ENCODE peak calls at places on chromosomes 4 and X, in four cellular contexts. N, X, Q and V are unnamed samples.

GRCh38 chrX:107715331-107716044 is 60.1 kb downstream of the TSC22D3 start:
- DNase-seq in N (no peak), X (no peak), Q (no peak), V (no peak)

GRCh38 chr4:144621681-144622080 is 24.3 kb upstream of the HHIP start:
- DNase-seq in N (no peak), X (no peak), Q (no peak), V (no peak)

GRCh38 chr4:156598138-156598681 is 373.4 kb downstream of the PDGFC start:
- DNase-seq in N (no peak), X (no peak), Q (no peak), V (no peak)

GRCh38 chrX:129997081-129997480 is 14.6 kb downstream of the BCORL1 start:
- DNase-seq in N (no peak), X (no peak), Q (no peak), V (no peak)

GRCh38 chr4:186848437-186848836 is 124.8 kb upstream of the FAT1 start:
- DNase-seq in N (no peak), X (no peak), Q (no peak), V (no peak)

GRCh38 chrX:48509245-48509590 is 426 bp downstream of the PORCN start:
- DNase-seq in N (no peak), X (no peak), Q (no peak), V (no peak)

GRCh38 chrX:72123471-72124185 is 8.1 kb downstream of the RTL5 start:
- DNase-seq in N (no peak), X (peak), Q (no peak), V (peak)

GRCh38 chr4:77156912-77157858 is at the start of gene CCNG2:
- DNase-seq in N (peak), X (peak), Q (peak), V (peak)

GRCh38 chr4:136009258-136009832 is 1522.9 kb downstream of the PCDH18 start:
- DNase-seq in N (no peak), X (no peak), Q (no peak), V (no peak)

GRCh38 chr4:41839945-41840854 is 91.7 kb upstream of the PHOX2B start:
- DNase-seq in N (no peak), X (no peak), Q (no peak), V (no peak)

GRCh38 chrX:41655631-41656030 is 33.1 kb upstream of the GPR34 start:
- DNase-seq in N (no peak), X (no peak), Q (no peak), V (no peak)

GRCh38 chr4:142660728-142661127 is 185.4 kb downstream of the INPP4B start:
- DNase-seq in N (no peak), X (peak), Q (no peak), V (no peak)

GRCh38 chr4:109559983-109560686 is at the start of gene MCUB:
- DNase-seq in N (peak), X (peak), Q (peak), V (peak)

GRCh38 chr4:114052227-114052626 is 72.8 kb upstream of the ARSJ start:
- DNase-seq in N (no peak), X (no peak), Q (no peak), V (no peak)

GRCh38 chr4:185165605-185166063 is 22.6 kb downstream of the SLC25A4 start:
- DNase-seq in N (no peak), X (no peak), Q (no peak), V (no peak)

GRCh38 chr4:105698607-105699006 is 9.9 kb downstream of the INTS12 start:
- DNase-seq in N (no peak), X (no peak), Q (no peak), V (no peak)

GRCh38 chr4:26273308-26273980 is 47.4 kb upstream of the RBPJ start:
- DNase-seq in N (no peak), X (no peak), Q (no peak), V (no peak)

GRCh38 chrX:134246282-134246681 is 9.3 kb downstream of the CCDC160 start:
- DNase-seq in N (peak), X (no peak), Q (no peak), V (no peak)

GRCh38 chrX:78199851-78200250 is 60.4 kb upstream of the TAF9B start:
- DNase-seq in N (peak), X (no peak), Q (peak), V (peak)

GRCh38 chr4:61872983-61873382 is 672.9 kb downstream of the ADGRL3 start:
- DNase-seq in N (no peak), X (no peak), Q (no peak), V (no peak)

GRCh38 chr4:31557444-31557843 is 837.3 kb downstream of the PCDH7 start:
- DNase-seq in N (no peak), X (no peak), Q (no peak), V (no peak)

GRCh38 chrX:48899078-48899410 is 1.3 kb downstream of the PQBP1 start:
- DNase-seq in N (no peak), X (no peak), Q (no peak), V (no peak)

GRCh38 chr4:150889306-150889705 is 125.8 kb downstream of the LRBA start:
- DNase-seq in N (no peak), X (no peak), Q (no peak), V (no peak)

GRCh38 chr4:8464376-8464775 is 23.8 kb downstream of the TRMT44 start:
- DNase-seq in N (no peak), X (no peak), Q (no peak), V (no peak)

GRCh38 chrX:12423346-12423745 is 285.1 kb downstream of the FRMPD4 start:
- DNase-seq in N (no peak), X (no peak), Q (no peak), V (no peak)

GRCh38 chr4:154519214-154519613 is 27.6 kb upstream of the DCHS2 start:
- DNase-seq in N (peak), X (no peak), Q (no peak), V (no peak)

GRCh38 chrX:70196961-70197805 is 19.9 kb downstream of the DGAT2L6 start:
- DNase-seq in N (peak), X (peak), Q (peak), V (peak)

GRCh38 chrX:104806346-104806745 is 240.3 kb downstream of the IL1RAPL2 start:
- DNase-seq in N (no peak), X (no peak), Q (no peak), V (no peak)

GRCh38 chr4:40369437-40370278 is 34.5 kb downstream of the CHRNA9 start:
- DNase-seq in N (no peak), X (no peak), Q (peak), V (no peak)

DNA sequence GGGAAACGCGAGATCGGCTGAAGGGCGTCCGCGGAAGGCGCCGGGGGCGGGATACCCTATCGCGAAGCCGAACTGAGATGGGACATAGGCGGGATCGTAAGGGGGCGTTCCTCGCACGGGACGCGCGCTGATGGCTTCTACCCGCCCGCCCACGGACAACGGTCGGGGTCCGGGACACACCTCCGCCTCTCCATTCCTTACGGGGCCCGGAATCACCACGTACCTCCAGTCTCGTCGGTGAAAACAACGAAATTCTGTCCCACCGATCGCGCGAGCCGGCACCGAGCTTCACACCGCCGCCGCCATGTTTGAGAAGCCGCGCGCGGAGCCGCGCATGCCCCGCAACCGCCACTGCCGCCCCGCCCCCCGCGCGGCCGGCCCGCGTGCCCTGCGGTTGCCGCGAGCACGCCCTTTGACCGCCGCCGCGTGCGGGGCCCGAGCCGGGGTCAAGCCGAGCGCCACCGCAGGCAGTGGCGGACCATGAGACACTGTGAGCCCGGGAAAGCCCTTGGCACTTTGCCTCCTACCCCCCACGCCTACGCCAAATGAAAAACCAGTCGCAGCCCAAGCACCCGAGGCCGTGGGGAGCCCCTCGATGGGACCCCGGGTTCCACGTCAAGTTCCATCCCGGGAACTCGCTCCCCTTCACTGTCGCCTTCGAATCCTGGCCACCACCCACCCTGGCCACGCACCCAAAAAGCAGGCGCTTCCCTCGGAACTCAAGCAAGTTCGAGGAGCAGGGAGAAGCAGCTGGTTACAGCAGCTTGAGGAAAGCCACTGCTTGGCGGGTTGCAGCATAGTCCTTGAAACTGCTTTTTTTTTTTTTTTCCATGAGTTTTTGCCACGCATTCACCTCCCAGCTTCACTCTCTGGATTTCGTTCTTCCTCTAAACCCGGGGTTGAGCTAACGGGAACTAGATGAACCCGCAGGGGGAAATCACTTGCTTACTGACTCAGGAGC is at the start of gene SCML2:
- DNase-seq in N (peak), X (peak), Q (peak), V (peak)
- TF ChIP-seq ELF4 in N (no peak), X (no peak), Q (no peak), V (no peak)

GRCh38 chr4:140740422-140740821 is 15.8 kb downstream of the TBC1D9 start:
- DNase-seq in N (no peak), X (no peak), Q (peak), V (no peak)
- TF ChIP-seq ELF4 in N (no peak), X (no peak), Q (no peak), V (no peak)

GRCh38 chrX:153736871-153737441 is 12.3 kb downstream of the ABCD1 start:
- DNase-seq in N (no peak), X (no peak), Q (no peak), V (no peak)
- TF ChIP-seq ELF4 in N (no peak), X (no peak), Q (no peak), V (no peak)

DNA sequence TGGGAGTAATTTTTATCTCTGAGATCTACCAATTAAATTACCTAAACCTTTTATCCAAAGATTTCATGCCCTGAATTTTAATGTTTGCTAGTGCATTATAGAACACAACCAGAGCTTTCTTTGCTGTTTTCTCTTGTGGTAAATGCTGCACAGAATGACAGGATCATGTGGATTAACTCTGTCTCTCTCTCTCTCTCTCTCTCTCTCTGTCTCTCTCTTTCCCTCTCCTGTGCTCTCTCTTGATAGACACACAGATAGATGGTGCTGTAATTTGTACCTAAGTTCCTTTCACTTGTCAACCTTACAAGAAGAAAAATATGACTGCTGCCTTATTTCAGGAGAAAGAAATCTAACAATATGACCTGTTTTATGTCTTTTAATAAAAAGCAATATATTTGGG is 211.2 kb upstream of the WDFY3 start:
- DNase-seq in N (no peak), X (no peak), Q (no peak), V (no peak)
- TF ChIP-seq ELF4 in N (no peak), X (no peak), Q (no peak), V (no peak)

DNA sequence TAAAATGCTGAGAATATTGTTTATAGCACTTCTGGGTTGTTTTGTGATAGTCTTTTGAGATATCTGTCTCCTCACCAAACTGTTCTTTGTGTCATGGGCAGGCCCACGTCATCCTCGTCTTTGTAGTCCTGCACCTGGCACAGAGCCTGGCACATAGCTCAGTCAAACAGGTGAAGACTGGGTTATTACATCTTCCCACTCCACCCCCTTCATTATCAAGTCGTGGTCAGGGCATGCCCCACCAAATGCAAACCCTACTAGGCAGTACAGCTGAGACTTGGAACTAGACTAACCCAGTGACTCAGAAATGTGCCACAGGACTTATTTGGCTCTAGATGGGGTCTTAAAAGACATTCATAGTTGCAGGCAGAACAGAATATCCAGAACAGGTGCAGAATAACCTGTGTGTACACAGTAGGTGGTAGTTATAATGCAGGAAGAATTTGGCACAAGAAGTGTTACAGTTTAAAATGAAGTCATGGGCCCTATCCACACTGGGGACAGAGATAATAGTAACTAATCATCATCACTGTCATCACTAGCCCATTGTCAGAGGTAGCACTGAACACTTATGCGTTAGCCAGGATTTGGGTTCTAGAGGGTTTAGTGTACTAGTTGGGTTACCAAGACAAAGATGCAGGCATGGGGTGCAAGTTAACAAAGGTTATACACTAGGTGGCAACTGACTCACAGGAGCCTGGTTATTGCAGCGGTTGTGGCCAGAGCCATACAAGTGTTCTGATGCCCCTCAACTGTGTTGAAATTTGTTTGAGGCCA is 74.9 kb downstream of the TBL1X start:
- DNase-seq in N (no peak), X (no peak), Q (no peak), V (no peak)
- TF ChIP-seq ELF4 in N (no peak), X (no peak), Q (no peak), V (no peak)

GRCh38 chr4:138835833-138836521 is 179.6 kb upstream of the NOCT start:
- DNase-seq in N (no peak), X (no peak), Q (peak), V (no peak)
- TF ChIP-seq ELF4 in N (no peak), X (no peak), Q (no peak), V (no peak)

DNA sequence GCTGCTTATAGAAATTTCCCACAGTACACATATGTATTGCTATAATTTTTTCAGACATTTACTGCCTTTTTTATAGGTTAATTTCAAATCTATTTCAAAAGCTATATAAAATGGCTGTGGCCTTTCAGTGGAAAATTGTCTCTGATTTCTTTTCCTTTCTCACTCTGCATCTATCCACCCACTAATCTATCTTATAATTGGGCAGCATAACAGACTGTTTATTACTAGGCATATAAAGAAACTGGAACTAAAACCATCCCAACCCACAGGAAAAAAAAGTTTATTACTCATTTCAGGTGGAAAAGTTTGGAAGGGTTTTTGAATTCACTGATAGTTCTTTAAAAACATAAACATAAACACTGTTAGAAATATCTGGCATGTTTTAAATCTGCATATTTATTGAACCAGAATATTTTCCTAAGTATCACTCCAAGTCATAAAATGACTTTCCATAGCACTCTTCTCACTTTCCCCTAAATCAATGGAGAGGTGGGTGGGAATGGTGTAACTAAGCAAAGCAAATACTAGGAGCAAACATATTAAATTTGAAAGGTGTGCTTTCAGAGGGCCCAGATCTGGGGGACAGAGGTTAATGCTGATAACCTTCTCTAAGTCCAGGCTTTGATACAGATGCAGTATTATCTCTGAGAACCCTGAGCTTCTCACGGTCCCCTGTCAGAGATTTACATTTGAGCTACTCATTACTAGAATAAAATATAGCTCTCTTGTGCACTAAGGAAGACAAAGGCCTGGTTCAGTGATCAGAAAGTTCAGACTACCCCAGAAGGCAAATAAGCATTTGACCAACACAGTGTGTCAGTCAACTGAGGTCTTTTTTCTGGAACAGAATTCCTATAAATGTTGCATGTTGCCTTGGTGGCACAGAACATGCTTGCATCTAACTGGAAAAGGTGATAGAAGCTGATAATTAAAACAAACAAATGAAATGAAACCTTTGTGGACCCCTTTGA is 328.3 kb downstream of the UNC5C start:
- DNase-seq in N (no peak), X (no peak), Q (peak), V (no peak)
- TF ChIP-seq ELF4 in N (no peak), X (no peak), Q (no peak), V (no peak)

GRCh38 chr4:38150021-38150671 is 189.9 kb downstream of the PTTG2 start:
- DNase-seq in N (no peak), X (no peak), Q (no peak), V (no peak)
- TF ChIP-seq ELF4 in N (no peak), X (no peak), Q (no peak), V (no peak)

GRCh38 chr4:9762823-9763475 is 18.5 kb upstream of the DRD5 start:
- DNase-seq in N (peak), X (peak), Q (peak), V (peak)
- TF ChIP-seq ELF4 in N (no peak), X (no peak), Q (no peak), V (no peak)